ENCODE peak calls at places on chromosomes 11 and 22, in nine cellular contexts. N, M, D, U, F, S, Q, K and E are unnamed samples.

GRCh38 chr22:33568934-33569496 is 351.3 kb downstream of the LARGE1 start:
- DNase-seq in N (no peak), M (no peak), D (no peak), U (no peak), F (no peak), S (no peak), Q (no peak), K (no peak), E (peak; percentile 82)

GRCh38 chr11:76214968-76215548 is 8.8 kb upstream of the WNT11 start:
- DNase-seq in N (no peak), M (no peak), D (no peak), U (no peak), F (no peak), S (no peak), Q (no peak), K (no peak), E (no peak)

GRCh38 chr11:28083118-28083517 is 24.8 kb downstream of the KIF18A start:
- DNase-seq in N (no peak), M (no peak), D (no peak), U (no peak), F (no peak), S (no peak), Q (no peak), K (no peak), E (no peak)

GRCh38 chr11:15275141-15275540 is 160.4 kb downstream of the INSC start:
- DNase-seq in N (no peak), M (no peak), D (no peak), U (no peak), F (no peak), S (no peak), Q (no peak), K (no peak), E (no peak)

GRCh38 chr22:43275545-43275981 is 67.6 kb downstream of the SCUBE1 start:
- DNase-seq in N (no peak), M (no peak), D (no peak), U (no peak), F (no peak), S (peak; percentile 37), Q (no peak), K (no peak), E (no peak)

GRCh38 chr11:80694385-80694784 is 1253.6 kb upstream of the TENM4 start:
- DNase-seq in N (no peak), M (no peak), D (no peak), U (no peak), F (no peak), S (no peak), Q (no peak), K (no peak), E (no peak)

GRCh38 chr11:75450236-75450635 is 17.2 kb upstream of the KLHL35 start:
- DNase-seq in N (no peak), M (no peak), D (no peak), U (no peak), F (no peak), S (no peak), Q (no peak), K (no peak), E (no peak)

GRCh38 chr11:57499413-57499982 is 16.0 kb downstream of the SLC43A1 start:
- DNase-seq in N (peak; percentile 95), M (peak; percentile 85), D (peak; percentile 97), U (peak; percentile 50), F (peak; percentile 92), S (peak; percentile 94), Q (peak; percentile 90), K (no peak), E (peak; percentile 97)

GRCh38 chr22:31829505-31829904 is 75.7 kb downstream of the DEPDC5 start:
- DNase-seq in N (no peak), M (no peak), D (no peak), U (peak; percentile 52), F (peak; percentile 8), S (peak; percentile 19), Q (no peak), K (no peak), E (no peak)